ENCODE peak calls at places on chromosomes 12 and 14, in six cellular contexts. N is fibroblast of lung, U is endothelial cell of umbilical vein, M is hepatocyte, R is GM23338, L is HepG2. G is an unnamed sample.

GRCh38 chr12:91413591-91413990 is 231.0 kb upstream of the DCN start:
- DNase-seq in N (peak), U (no peak), M (peak), R (no peak), L (no peak), G (no peak)

GRCh38 chr14:59871166-59871495 is 555 bp upstream of the RTN1 start:
- DNase-seq in N (no peak), U (peak), M (no peak), R (no peak), L (no peak), G (peak)

GRCh38 chr14:100590726-100591452 is 3.7 kb upstream of the BEGAIN start:
- DNase-seq in N (no peak), U (no peak), M (no peak), R (no peak), L (no peak), G (peak)

GRCh38 chr12:4562034-4562657 is at the start of gene DYRK4:
- DNase-seq in N (peak), U (peak), M (peak), R (peak), L (peak), G (peak)

GRCh38 chr12:70400124-70400523 is 34.0 kb downstream of the KCNMB4 start:
- DNase-seq in N (no peak), U (no peak), M (no peak), R (no peak), L (no peak), G (no peak)

GRCh38 chr12:121989951-121990647 is 31.6 kb upstream of the BCL7A start:
- DNase-seq in N (no peak), U (no peak), M (no peak), R (no peak), L (no peak), G (no peak)

GRCh38 chr12:29782821-29783772 is 645 bp downstream of the TMTC1 start:
- DNase-seq in N (peak), U (peak), M (peak), R (peak), L (no peak), G (peak)

GRCh38 chr14:105090493-105091334 is 25.5 kb upstream of the GPR132 start:
- DNase-seq in N (peak), U (peak), M (peak), R (peak), L (peak), G (peak)

GRCh38 chr12:51323317-51323960 is 535 bp downstream of the BIN2 start:
- DNase-seq in N (no peak), U (no peak), M (no peak), R (no peak), L (no peak), G (no peak)

GRCh38 chr12:67355428-67356385 is 86.5 kb downstream of the CAND1 start:
- DNase-seq in N (peak), U (peak), M (peak), R (peak), L (peak), G (no peak)
- H2AFZ ChIP-seq in N (no peak), U (no peak), M (no peak), R (no peak), L (no peak), G (no peak)

GRCh38 chr14:39582028-39582654 is 149.9 kb upstream of the FBXO33 start:
- DNase-seq in N (no peak), U (no peak), M (no peak), R (no peak), L (no peak), G (no peak)

GRCh38 chr14:39581474-39581873 is 149.2 kb upstream of the FBXO33 start:
- DNase-seq in N (no peak), U (no peak), M (no peak), R (peak), L (no peak), G (no peak)

GRCh38 chr14:39576726-39577125 is 144.5 kb upstream of the FBXO33 start:
- DNase-seq in N (peak), U (no peak), M (no peak), R (no peak), L (no peak), G (no peak)

DNA sequence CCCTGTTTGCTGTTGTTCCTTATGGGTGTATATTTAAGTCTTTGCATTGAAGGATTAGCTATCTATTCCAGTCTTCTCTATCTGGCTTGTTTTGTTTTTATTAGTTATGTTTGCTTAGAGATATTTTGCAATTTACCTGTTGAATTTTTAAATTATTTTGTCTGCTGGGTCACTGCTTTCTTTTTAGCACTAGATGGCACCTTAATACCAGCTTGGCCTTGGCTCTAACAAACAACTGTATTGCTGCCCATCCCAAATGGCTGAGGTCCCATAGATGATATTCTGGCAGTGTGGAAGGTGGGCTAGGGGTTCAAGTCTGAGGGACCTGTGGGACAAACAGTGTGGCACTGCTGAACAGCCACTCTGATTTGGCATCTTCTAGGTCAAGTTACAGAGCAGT is 144.0 kb upstream of the FBXO33 start:
- DNase-seq in N (no peak), U (no peak), M (no peak), R (peak), L (no peak), G (no peak)
- TF ChIP-seq CTCF in N (no peak), U (no peak), M (no peak), R (peak), L (peak), G (no peak)

GRCh38 chr12:75708829-75709228 is 197.4 kb upstream of the KRR1 start:
- DNase-seq in N (no peak), U (no peak), M (no peak), R (no peak), L (peak), G (no peak)

GRCh38 chr12:75704664-75705063 is 193.3 kb upstream of the KRR1 start:
- DNase-seq in N (peak), U (no peak), M (no peak), R (no peak), L (no peak), G (no peak)

GRCh38 chr12:75705749-75706719 is 194.6 kb upstream of the KRR1 start:
- DNase-seq in N (peak), U (peak), M (peak), R (no peak), L (no peak), G (peak)

GRCh38 chr12:75707983-75708382 is 196.6 kb upstream of the KRR1 start:
- DNase-seq in N (no peak), U (no peak), M (no peak), R (no peak), L (no peak), G (no peak)

DNA sequence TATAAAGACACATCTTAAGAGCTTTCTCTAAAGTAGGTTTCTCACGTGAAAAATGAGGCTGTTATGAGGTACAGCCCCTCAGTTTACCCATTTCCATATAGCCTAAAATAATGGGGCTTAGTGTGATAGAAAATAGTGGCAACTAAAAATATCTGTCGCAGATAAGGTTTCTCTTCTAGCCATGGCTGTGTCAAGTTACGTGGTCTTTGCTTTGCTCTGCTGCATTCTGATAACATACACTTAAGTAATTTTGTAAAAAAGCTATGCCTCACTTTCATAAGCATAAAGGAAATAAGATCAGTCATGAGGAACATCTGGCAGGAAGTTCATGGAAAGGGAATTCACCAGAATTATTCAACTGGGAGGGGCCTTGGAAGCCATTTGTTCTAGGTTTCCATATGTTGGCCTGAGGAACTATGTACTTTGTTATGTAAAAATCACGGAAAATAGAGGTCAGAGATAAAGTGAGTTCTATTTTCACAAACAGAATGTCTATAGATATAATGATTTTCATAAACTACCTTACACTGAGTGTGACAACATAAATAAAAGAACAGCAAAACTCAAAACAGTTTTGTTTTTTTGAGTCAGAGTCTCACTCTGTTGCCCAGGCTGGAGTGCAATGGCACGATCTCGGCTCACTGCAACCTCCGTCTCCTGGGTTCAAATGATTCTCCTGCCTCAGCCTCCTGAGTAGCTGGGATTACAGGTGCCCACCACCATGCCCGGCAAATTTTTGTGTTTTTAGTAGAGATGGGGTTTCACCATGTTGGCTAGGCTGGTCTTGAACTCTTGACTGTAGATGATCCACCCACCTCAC is 195.6 kb upstream of the KRR1 start:
- DNase-seq in N (peak), U (peak), M (no peak), R (no peak), L (no peak), G (no peak)
- H2AFZ ChIP-seq in N (no peak), U (no peak), M (no peak), R (no peak), L (no peak), G (no peak)

GRCh38 chr12:11807453-11807852 is 158.0 kb downstream of the ETV6 start:
- DNase-seq in N (no peak), U (no peak), M (no peak), R (no peak), L (no peak), G (no peak)

GRCh38 chr12:11801643-11802042 is 152.2 kb downstream of the ETV6 start:
- DNase-seq in N (no peak), U (no peak), M (no peak), R (no peak), L (no peak), G (no peak)

GRCh38 chr12:11804130-11804529 is 154.7 kb downstream of the ETV6 start:
- DNase-seq in N (no peak), U (no peak), M (no peak), R (no peak), L (no peak), G (no peak)

GRCh38 chr12:11805680-11806079 is 156.2 kb downstream of the ETV6 start:
- DNase-seq in N (no peak), U (no peak), M (peak), R (no peak), L (peak), G (no peak)

GRCh38 chr12:11805043-11805442 is 155.6 kb downstream of the ETV6 start:
- DNase-seq in N (no peak), U (no peak), M (no peak), R (no peak), L (no peak), G (no peak)
- TF ChIP-seq CTCF in N (peak), U (no peak), M (no peak), R (peak), L (no peak), G (peak)

GRCh38 chr12:95321516-95322246 is 104.1 kb downstream of the VEZT start:
- DNase-seq in N (no peak), U (no peak), M (no peak), R (no peak), L (no peak), G (no peak)
- H2AFZ ChIP-seq in N (no peak), U (no peak), M (no peak), R (peak), L (no peak), G (no peak)

GRCh38 chr12:77938301-77938700 is 107.6 kb downstream of the NAV3 start:
- DNase-seq in N (no peak), U (no peak), M (no peak), R (no peak), L (no peak), G (no peak)

GRCh38 chr12:77943466-77943865 is 112.8 kb downstream of the NAV3 start:
- DNase-seq in N (peak), U (peak), M (no peak), R (no peak), L (no peak), G (peak)

GRCh38 chr12:77941396-77941795 is 110.7 kb downstream of the NAV3 start:
- DNase-seq in N (no peak), U (peak), M (no peak), R (no peak), L (no peak), G (no peak)

GRCh38 chr12:77940566-77940965 is 109.9 kb downstream of the NAV3 start:
- DNase-seq in N (peak), U (no peak), M (no peak), R (no peak), L (no peak), G (peak)

DNA sequence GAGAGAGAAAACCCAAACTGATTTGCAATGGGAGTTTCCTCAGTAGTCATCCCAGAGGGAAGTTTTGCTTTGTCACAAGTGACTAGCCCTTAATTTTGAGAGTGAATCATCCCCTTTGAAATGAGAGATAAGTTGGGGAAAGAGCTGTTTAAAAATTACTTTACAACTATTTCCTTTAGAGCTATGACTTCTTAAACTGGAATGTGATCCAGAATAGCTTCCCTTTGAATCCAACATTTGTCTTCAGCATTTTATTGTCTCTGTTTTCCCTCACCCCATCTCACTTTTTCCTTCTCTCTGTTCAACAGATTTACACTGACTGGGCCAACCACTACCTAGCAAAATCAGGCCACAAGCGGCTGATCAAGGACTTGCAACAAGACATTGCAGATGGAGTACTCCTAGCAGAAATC is 109.3 kb downstream of the NAV3 start:
- DNase-seq in N (peak), U (peak), M (no peak), R (no peak), L (no peak), G (peak)
- TF ChIP-seq CTCF in N (no peak), U (no peak), M (no peak), R (no peak), L (no peak), G (no peak)

GRCh38 chr12:225012-225411 is 11.1 kb upstream of the SLC6A12 start:
- DNase-seq in N (no peak), U (no peak), M (no peak), R (no peak), L (no peak), G (no peak)
- H2AFZ ChIP-seq in N (no peak), U (no peak), M (no peak), R (no peak), L (no peak), G (no peak)

GRCh38 chr12:130672122-130672825 is 43.8 kb downstream of the RIMBP2 start:
- DNase-seq in N (no peak), U (no peak), M (no peak), R (no peak), L (no peak), G (no peak)
- TF ChIP-seq CTCF in N (no peak), U (no peak), M (no peak), R (no peak), L (no peak), G (no peak)

GRCh38 chr14:52072266-52072780 is 3.5 kb upstream of the NID2 start:
- DNase-seq in N (no peak), U (no peak), M (no peak), R (no peak), L (no peak), G (no peak)
- H2AFZ ChIP-seq in N (no peak), U (no peak), M (no peak), R (no peak), L (no peak), G (no peak)